ENCODE peak calls at places on chromosomes 12 and 14, in eight cellular contexts. T is hepatocyte, L is GM23248, A is HepG2, X is MM.1S, D is HCT116, I is mammary epithelial cell, K is PC-3. S is an unnamed sample.

GRCh38 chr14:61525293-61526011 is 169.9 kb upstream of the HIF1A start:
- DNase-seq in T (peak; percentile 58), L (peak; percentile 82), A (no peak), X (peak; percentile 54), D (peak; percentile 97), I (peak; percentile 100), K (peak; percentile 100), S (peak; percentile 87)

GRCh38 chr12:55743131-55743921 is 404 bp downstream of the GDF11 start:
- DNase-seq in T (peak; percentile 83), L (peak; percentile 87), A (no peak), X (peak; percentile 64), D (no peak), I (peak; percentile 62), K (peak; percentile 67), S (peak; percentile 47)

GRCh38 chr12:101616027-101616494 is 21.3 kb downstream of the MYBPC1 start:
- DNase-seq in T (peak; percentile 27), L (no peak), A (peak; percentile 86), X (no peak), D (no peak), I (peak; percentile 23), K (peak; percentile 22), S (no peak)

GRCh38 chr12:105020241-105020962 is 34.3 kb downstream of the NOPCHAP1 start:
- DNase-seq in T (no peak), L (no peak), A (no peak), X (no peak), D (no peak), I (no peak), K (peak; percentile 59), S (no peak)

GRCh38 chr12:88202500-88202899 is 60.4 kb downstream of the TMTC3 start:
- DNase-seq in T (no peak), L (peak; percentile 23), A (no peak), X (no peak), D (no peak), I (no peak), K (no peak), S (no peak)

GRCh38 chr14:92493024-92493423 is 20.6 kb upstream of the RIN3 start:
- DNase-seq in T (no peak), L (no peak), A (no peak), X (no peak), D (no peak), I (no peak), K (no peak), S (no peak)

GRCh38 chr12:81644503-81644902 is 114.6 kb downstream of the PPFIA2 start:
- DNase-seq in T (peak; percentile 52), L (peak; percentile 71), A (peak; percentile 38), X (peak; percentile 52), D (peak; percentile 33), I (peak; percentile 23), K (peak; percentile 52), S (peak; percentile 42)

GRCh38 chr12:65839027-65839426 is 14.7 kb downstream of the HMGA2 start:
- DNase-seq in T (no peak), L (no peak), A (peak; percentile 77), X (no peak), D (no peak), I (no peak), K (peak; percentile 6), S (no peak)

GRCh38 chr14:55302367-55302766 is 31.1 kb downstream of the FBXO34 start:
- DNase-seq in T (no peak), L (no peak), A (no peak), X (no peak), D (no peak), I (no peak), K (no peak), S (no peak)

GRCh38 chr14:54493293-54493692 is 4.5 kb upstream of the GMFB start:
- DNase-seq in T (no peak), L (no peak), A (no peak), X (no peak), D (no peak), I (no peak), K (no peak), S (no peak)

GRCh38 chr12:27276275-27276674 is 32.2 kb downstream of the STK38L start:
- DNase-seq in T (no peak), L (no peak), A (no peak), X (no peak), D (no peak), I (no peak), K (no peak), S (no peak)

GRCh38 chr14:92012121-92012748 is 27.6 kb downstream of the TRIP11 start:
- DNase-seq in T (no peak), L (no peak), A (no peak), X (no peak), D (no peak), I (no peak), K (no peak), S (no peak)

GRCh38 chr14:103392106-103392505 is 6.9 kb downstream of the MARK3 start:
- DNase-seq in T (no peak), L (no peak), A (no peak), X (no peak), D (no peak), I (no peak), K (no peak), S (no peak)
- H4K20me1 ChIP-seq in T (peaks cover 92% of the 10 kb centered on the region), L (peaks cover 52% of the 10 kb centered on the region), A (peaks cover 65% of the 10 kb centered on the region), X (peaks cover 15% of the 10 kb centered on the region), D (peaks cover 25% of the 10 kb centered on the region), I (peaks cover 40% of the 10 kb centered on the region), K (peaks cover 74% of the 10 kb centered on the region), S (peaks cover 94% of the 10 kb centered on the region)

DNA sequence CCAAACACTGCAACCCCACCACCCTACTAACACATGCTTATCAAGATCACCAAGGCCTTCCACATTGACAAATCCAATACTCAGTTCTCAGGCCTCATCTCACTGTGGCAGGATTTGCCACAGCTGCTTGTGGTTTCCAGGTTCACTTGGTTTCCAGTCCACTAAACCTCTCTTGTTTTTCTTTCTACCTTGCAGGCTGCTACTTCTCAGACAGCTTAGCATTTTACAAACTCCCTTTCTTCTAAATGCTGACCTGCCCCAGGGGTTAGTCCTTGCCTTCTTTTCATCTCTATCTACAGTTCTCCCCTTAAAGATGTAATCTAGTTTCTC is 84.1 kb downstream of the BCAT1 start:
- DNase-seq in T (no peak), L (peak; percentile 19), A (no peak), X (no peak), D (no peak), I (peak; percentile 35), K (no peak), S (peak; percentile 75)
- H3K9me3 ChIP-seq in T (peaks cover 5% of the 10 kb centered on the region), L (no peaks in the 10 kb centered on the region), A (no peaks in the 10 kb centered on the region), X (no peaks in the 10 kb centered on the region), D (no peaks in the 10 kb centered on the region), I (no peaks in the 10 kb centered on the region), K (no peaks in the 10 kb centered on the region), S (no peaks in the 10 kb centered on the region)

GRCh38 chr12:21940972-21941521 is at the start of gene ABCC9:
- DNase-seq in T (peak; percentile 46), L (peak; percentile 64), A (no peak), X (no peak), D (no peak), I (no peak), K (no peak), S (peak; percentile 22)

GRCh38 chr12:21940549-21940948 is 677 bp downstream of the ABCC9 start:
- DNase-seq in T (no peak), L (peak; percentile 37), A (no peak), X (no peak), D (no peak), I (no peak), K (no peak), S (no peak)

GRCh38 chr12:21939435-21939834 is 1.8 kb downstream of the ABCC9 start:
- DNase-seq in T (no peak), L (peak; percentile 10), A (no peak), X (no peak), D (no peak), I (no peak), K (no peak), S (no peak)

GRCh38 chr12:21942377-21942703 is 1.1 kb upstream of the ABCC9 start:
- DNase-seq in T (no peak), L (peak; percentile 31), A (no peak), X (no peak), D (no peak), I (no peak), K (no peak), S (no peak)

DNA sequence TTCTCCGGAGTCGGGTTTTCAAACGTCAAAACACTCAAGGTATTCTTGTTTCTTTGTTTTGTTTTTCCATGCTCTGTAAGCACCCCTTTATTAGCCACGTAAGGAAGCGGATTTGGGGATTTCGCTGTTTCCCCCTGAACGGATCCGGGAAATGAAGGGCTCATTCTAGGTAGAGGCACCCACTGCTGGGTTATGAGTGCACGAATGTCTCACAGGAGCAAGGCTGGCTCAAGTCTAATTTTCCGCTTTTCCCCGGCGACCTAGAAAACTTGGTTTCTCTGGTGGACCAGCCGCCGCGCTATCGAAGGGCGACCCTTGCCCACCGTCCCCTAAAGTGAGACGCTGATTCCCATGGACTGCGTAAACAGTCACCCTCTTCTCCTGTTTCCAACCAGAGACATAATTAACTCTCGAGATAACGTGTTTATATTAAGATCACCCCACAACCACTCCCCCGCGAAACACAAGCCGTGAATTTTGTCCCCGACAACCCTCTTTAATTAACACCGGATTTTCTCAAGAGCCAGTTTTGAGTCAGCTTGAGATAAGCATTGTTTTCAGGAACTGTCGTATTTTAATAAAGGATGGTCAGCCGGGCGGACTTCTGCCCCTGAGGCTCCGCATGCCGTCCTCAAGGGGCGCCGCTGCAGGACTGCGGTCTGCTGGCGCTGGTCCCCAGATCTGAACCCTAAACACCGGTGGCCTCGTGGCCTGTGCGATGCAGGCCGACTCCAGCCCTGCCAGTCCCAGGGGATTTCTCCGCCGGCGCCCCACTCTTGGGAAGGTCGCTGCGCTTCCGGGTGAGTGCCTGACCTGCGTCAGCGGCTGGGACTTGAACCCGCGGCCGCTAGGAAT is 523 bp upstream of the ABCC9 start:
- DNase-seq in T (peak; percentile 75), L (peak; percentile 90), A (no peak), X (no peak), D (no peak), I (no peak), K (no peak), S (peak; percentile 35)
- TF ChIP-seq EZH2 in T (peak; percentile 71), L (no peak), A (no peak), X (no peak), D (no peak), I (peak; percentile 27), K (no peak), S (no peak)

GRCh38 chr12:759628-760027 is 7.2 kb downstream of the WNK1 start:
- DNase-seq in T (no peak), L (no peak), A (no peak), X (no peak), D (no peak), I (no peak), K (no peak), S (no peak)

GRCh38 chr12:765861-766260 is 13.5 kb downstream of the WNK1 start:
- DNase-seq in T (no peak), L (no peak), A (no peak), X (no peak), D (no peak), I (no peak), K (no peak), S (no peak)

DNA sequence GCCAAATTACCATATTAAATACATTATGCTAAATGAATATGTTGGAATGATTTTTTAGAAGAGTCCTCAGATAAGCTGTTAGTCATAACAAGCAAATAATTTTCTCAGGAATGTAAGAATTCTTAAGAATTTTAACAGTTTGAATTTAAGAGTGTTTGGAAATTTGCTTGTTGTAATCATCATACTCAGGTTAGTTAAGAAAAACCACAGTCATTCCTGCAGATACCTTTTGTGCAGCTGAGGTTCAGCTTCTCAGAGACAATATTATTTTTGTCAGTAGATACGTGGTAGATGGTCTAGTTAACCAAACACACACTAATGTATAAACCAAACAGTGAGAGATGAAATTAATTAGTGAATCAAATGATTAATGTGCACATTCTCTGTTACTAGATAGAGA is 8.9 kb downstream of the WNK1 start:
- DNase-seq in T (no peak), L (peak; percentile 33), A (no peak), X (no peak), D (no peak), I (no peak), K (no peak), S (peak; percentile 66)
- H4K20me1 ChIP-seq in T (peaks cover 84% of the 10 kb centered on the region), L (peaks cover 20% of the 10 kb centered on the region), A (peaks cover 74% of the 10 kb centered on the region), X (peaks cover 13% of the 10 kb centered on the region), D (peaks cover 9% of the 10 kb centered on the region), I (peaks cover 6% of the 10 kb centered on the region), K (peaks cover 27% of the 10 kb centered on the region), S (peaks cover 88% of the 10 kb centered on the region)

GRCh38 chr12:14605401-14605989 is 37.8 kb upstream of the PLBD1 start:
- DNase-seq in T (no peak), L (peak; percentile 16), A (no peak), X (no peak), D (no peak), I (no peak), K (no peak), S (no peak)
- H3K9me3 ChIP-seq in T (peaks cover 14% of the 10 kb centered on the region), L (peaks cover 4% of the 10 kb centered on the region), A (peaks cover 48% of the 10 kb centered on the region), X (peaks cover 3% of the 10 kb centered on the region), D (peaks cover 10% of the 10 kb centered on the region), I (peaks cover 7% of the 10 kb centered on the region), K (peaks cover 5% of the 10 kb centered on the region), S (no peaks in the 10 kb centered on the region)

S was measured in astrocyte.